ENCODE peak calls at places on chromosomes 13 and 19, in five cellular contexts. O is stimulated activated CD4-positive, alpha-beta T cell treated with anti-CD3 and anti-CD28 coated beads, Interleukin-1b, Interleukin-23, amount 100 ng/mL, for 24 hours; R is natural killer cell treated with Interleukin-12 subunit alpha and Interleukin-12 subunit beta and Interleukin-15 and Interleukin-18, amount 100 ng/mL, for 72 hours; H is endothelial cell; J is activated effector memory CD4-positive, alpha-beta T cell treated with Interleukin-2 at 50 U/mL for 16 hours. C is an unnamed sample.

GRCh38 chr13:40503966-40504591 is 162.4 kb downstream of the FOXO1 start:
- DNase-seq in R (no peak), H (no peak), O (no peak), J (no peak), C (no peak)

GRCh38 chr19:7657047-7657779 is 11.6 kb upstream of the RETN start:
- DNase-seq in H (no peak), J (no peak), R (no peak), O (no peak), C (no peak)

GRCh38 chr13:92315265-92315664 is 911.3 kb upstream of the GPC6 start:
- DNase-seq in O (no peak), R (no peak), J (no peak), H (no peak), C (no peak)

GRCh38 chr19:48999481-49000325 is 6.0 kb downstream of the RUVBL2 start:
- DNase-seq in O (peak), J (peak), H (peak), R (peak), C (peak)

GRCh38 chr13:74869846-74870245 is 612.1 kb downstream of the TBC1D4 start:
- DNase-seq in H (no peak), O (no peak), R (no peak), J (no peak), C (no peak)

GRCh38 chr13:93262729-93263128 is 36.1 kb downstream of the GPC6 start:
- DNase-seq in R (no peak), O (no peak), J (no peak), H (no peak), C (no peak)

GRCh38 chr19:48506138-48506733 is 5.4 kb downstream of the LMTK3 start:
- DNase-seq in O (no peak), R (peak), J (no peak), H (no peak), C (no peak)

GRCh38 chr13:21611385-21611784 is 7.4 kb upstream of the MICU2 start:
- DNase-seq in J (no peak), O (no peak), H (no peak), R (no peak), C (no peak)

GRCh38 chr13:46622013-46622917 is 69.3 kb downstream of the LRCH1 start:
- DNase-seq in O (no peak), H (no peak), J (no peak), R (no peak), C (no peak)

GRCh38 chr19:35908010-35908441 is at the start of gene TYROBP:
- DNase-seq in O (no peak), R (peak), H (no peak), J (no peak), C (no peak)

GRCh38 chr19:1266818-1267440 is 2.2 kb upstream of the CIRBP start:
- DNase-seq in H (peak), R (peak), J (peak), O (no peak), C (peak)

GRCh38 chr19:14390548-14390947 is 9.3 kb downstream of the ADGRE5 start:
- DNase-seq in O (no peak), J (no peak), H (no peak), R (no peak), C (no peak)

C was measured in activated T-helper 2 cell treated with anti-CD3 and anti-CD28 coated beads, Interferon-gamma antibody, Interleukin-2, Interleukin-4, amounts not matched to agents 10 μg/mL and 5 μg/mL and 100 μg/mL, durations not matched to agents 14 hours and 24 hours and 36 hours.